ENCODE peak calls at places on chromosomes 11 and 22, in nine cellular contexts. Q is GM23248, R is HCT116, V is GM23338, M is A673, T is vagina, D is endothelial cell of umbilical vein, Z is SJSA1, W is upper lobe of right lung. E is an unnamed sample. For H3K36me3, the result is how much of the 10 kb centered on the place peaks cover.

GRCh38 chr22:38696606-38697005 is 4.1 kb downstream of the JOSD1 start:
- DNase-seq in Q (peak), R (peak), V (no peak), M (no peak), T (no peak), D (peak), Z (peak), W (no peak), E (no peak)

GRCh38 chr22:29907753-29908515 is 25.0 kb downstream of the MTMR3 start:
- DNase-seq in Q (peak), R (peak), V (peak), M (peak), T (no peak), D (peak), Z (peak), W (peak), E (no peak)

GRCh38 chr11:122691751-122692150 is 36.2 kb downstream of the UBASH3B start:
- DNase-seq in Q (no peak), R (no peak), V (no peak), M (no peak), T (no peak), D (no peak), Z (no peak), W (no peak), E (no peak)

GRCh38 chr11:7520981-7521487 is 7.2 kb downstream of the PPFIBP2 start:
- DNase-seq in Q (no peak), R (no peak), V (no peak), M (no peak), T (no peak), D (no peak), Z (no peak), W (no peak), E (peak)

GRCh38 chr11:86047275-86047991 is 21.5 kb downstream of the PICALM start:
- DNase-seq in Q (peak), R (no peak), V (no peak), M (peak), T (no peak), D (no peak), Z (no peak), W (no peak), E (peak)

GRCh38 chr22:33034753-33035152 is 23.4 kb downstream of the SYN3 start:
- DNase-seq in Q (no peak), R (no peak), V (no peak), M (no peak), T (no peak), D (no peak), Z (no peak), W (no peak), E (no peak)

GRCh38 chr11:66936326-66936725 is 21.9 kb downstream of the PC start:
- DNase-seq in Q (peak), R (no peak), V (no peak), M (no peak), T (no peak), D (no peak), Z (no peak), W (no peak), E (no peak)

GRCh38 chr11:119207300-119207570 is 1.1 kb downstream of the CBL start:
- DNase-seq in Q (peak), R (no peak), V (no peak), M (no peak), T (no peak), D (peak), Z (no peak), W (no peak), E (no peak)

GRCh38 chr22:28332410-28332809 is 347.2 kb downstream of the TTC28 start:
- DNase-seq in Q (peak), R (no peak), V (no peak), M (no peak), T (no peak), D (no peak), Z (no peak), W (no peak), E (no peak)

GRCh38 chr11:128790200-128790599 is 76.9 kb downstream of the KCNJ1 start:
- DNase-seq in Q (peak), R (no peak), V (no peak), M (peak), T (no peak), D (peak), Z (no peak), W (no peak), E (no peak)
- H3K36me3 ChIP-seq in Q (under half), R (under half), V (under half), M (under half), T (under half), D (under half), Z (under half), W (under half), E (under half)

DNA sequence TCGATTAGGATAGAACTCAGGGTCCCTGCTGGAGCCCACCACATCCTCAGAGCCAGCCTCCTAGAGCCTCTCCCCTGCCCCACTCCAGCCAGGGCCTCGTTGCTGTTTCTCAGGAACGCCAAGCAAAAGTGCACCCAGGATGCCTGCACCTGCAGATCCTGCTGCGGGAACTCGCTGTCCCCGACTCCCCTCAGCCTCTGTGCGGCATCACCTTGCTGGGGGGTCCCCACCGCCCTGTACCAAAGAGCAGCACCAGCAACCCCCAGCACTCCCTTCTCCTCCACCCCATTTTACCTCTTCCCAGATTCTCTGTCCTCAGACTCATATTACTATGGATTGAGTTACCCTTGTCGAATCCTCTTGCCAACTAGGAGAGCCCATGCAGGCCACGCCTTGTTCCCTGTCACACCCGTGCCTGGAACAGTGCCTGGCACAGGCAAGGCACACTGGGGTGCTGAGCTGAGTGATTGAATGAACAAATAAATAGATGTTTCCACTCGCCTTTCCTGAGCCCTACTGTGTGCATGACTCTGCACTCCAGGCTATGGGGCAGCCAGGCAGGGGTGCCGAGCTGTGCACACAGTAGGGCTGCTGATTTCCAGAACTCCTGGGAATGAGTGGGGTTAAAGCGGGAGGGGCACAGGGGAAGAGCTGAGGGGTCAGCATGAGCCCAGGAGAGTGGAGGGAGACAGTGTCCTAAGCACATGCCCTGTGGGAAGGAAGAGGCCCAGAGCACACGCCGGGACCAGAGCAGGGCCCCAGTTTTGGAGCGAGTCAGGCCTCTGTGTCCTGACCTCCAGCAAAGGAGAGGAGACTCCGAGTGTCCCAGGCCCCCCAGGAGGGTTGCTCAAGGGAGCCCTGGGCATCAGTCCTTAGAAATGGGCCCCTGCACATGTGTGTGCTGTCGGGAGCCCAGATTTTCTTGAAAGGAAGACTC is 44.3 kb downstream of the LINC01488 start:
- DNase-seq in Q (no peak), R (no peak), V (no peak), M (no peak), T (no peak), D (no peak), Z (no peak), W (peak), E (no peak)
- H3K4me3 ChIP-seq in Q (no peak), R (no peak), V (no peak), M (no peak), T (no peak), D (no peak), Z (no peak), W (no peak), E (no peak)

DNA sequence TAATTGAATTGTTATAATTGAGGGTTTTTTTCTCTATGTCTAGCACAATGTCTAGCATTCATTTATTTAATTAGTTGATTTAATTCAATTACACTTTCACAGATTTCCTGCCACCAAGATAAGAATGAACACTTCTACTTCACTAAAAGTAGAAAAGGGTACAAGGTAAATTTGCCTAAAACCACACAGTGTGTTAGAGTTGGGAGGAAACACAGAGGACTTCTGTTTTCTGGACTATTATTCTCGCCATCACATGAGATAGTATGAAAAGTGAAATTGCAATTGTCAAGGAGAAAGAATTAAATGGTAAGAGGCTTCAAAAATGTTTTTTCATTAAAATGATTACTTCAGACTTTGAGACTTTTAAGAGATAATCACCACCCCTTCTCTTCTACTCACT is 109.5 kb downstream of the ETS1 start:
- DNase-seq in Q (no peak), R (no peak), V (no peak), M (no peak), T (no peak), D (no peak), Z (no peak), W (no peak), E (no peak)
- H3K36me3 ChIP-seq in Q (half or more), R (under half), V (under half), M (under half), T (under half), D (under half), Z (half or more), W (under half), E (under half)

GRCh38 chr11:72037554-72038311 is 39.0 kb downstream of the IL18BP start:
- DNase-seq in Q (peak), R (no peak), V (no peak), M (no peak), T (no peak), D (no peak), Z (no peak), W (no peak), E (no peak)
- H3K4me3 ChIP-seq in Q (peak), R (no peak), V (no peak), M (peak), T (peak), D (no peak), Z (no peak), W (peak), E (no peak)

E was measured in GM06990.